ENCODE peak calls at places on chromosome 14, in seven cellular contexts. N is iPS-NIHi11, S is mesenteric fat pad, J is Kasumi-1, U is EL, Y is neural crest cell, O is renal cortical epithelial cell. K is an unnamed sample.

GRCh38 chr14:68762944-68763831 is 29.7 kb downstream of the ZFP36L1 start:
- DNase-seq in N (peak), S (peak), J (peak), U (peak), Y (no peak), O (no peak), K (no peak)

GRCh38 chr14:58638231-58639205 is 756 bp downstream of the DACT1 start:
- DNase-seq in N (peak), S (no peak), J (peak), U (peak), Y (peak), O (no peak), K (no peak)

GRCh38 chr14:59085207-59085739 is 103.2 kb upstream of the DAAM1 start:
- DNase-seq in N (no peak), S (no peak), J (no peak), U (peak), Y (no peak), O (no peak), K (no peak)

GRCh38 chr14:102215071-102215470 is 75.4 kb downstream of the WDR20 start:
- DNase-seq in N (no peak), S (no peak), J (no peak), U (no peak), Y (peak), O (peak), K (no peak)

GRCh38 chr14:103698380-103699260 is 16.6 kb downstream of the XRCC3 start:
- DNase-seq in N (peak), S (no peak), J (no peak), U (no peak), Y (no peak), O (no peak), K (no peak)

GRCh38 chr14:81211844-81212243 is 8.9 kb downstream of the GTF2A1 start:
- DNase-seq in N (no peak), S (no peak), J (peak), U (peak), Y (no peak), O (peak), K (no peak)

GRCh38 chr14:30330452-30330851 is 228.5 kb upstream of the G2E3 start:
- DNase-seq in N (no peak), S (no peak), J (no peak), U (peak), Y (no peak), O (no peak), K (no peak)

GRCh38 chr14:63770187-63770807 is 42.4 kb upstream of the SGPP1 start:
- DNase-seq in N (no peak), S (no peak), J (peak), U (peak), Y (peak), O (peak), K (peak)

GRCh38 chr14:105903971-105904370 is 377.6 kb downstream of the TMEM121 start:
- DNase-seq in N (no peak), S (no peak), J (no peak), U (no peak), Y (no peak), O (no peak), K (no peak)

GRCh38 chr14:55974046-55974582 is 144.1 kb upstream of the PELI2 start:
- DNase-seq in N (no peak), S (no peak), J (no peak), U (no peak), Y (no peak), O (peak), K (no peak)

GRCh38 chr14:80310950-80311349 is 99.6 kb upstream of the DIO2 start:
- DNase-seq in N (no peak), S (no peak), J (no peak), U (peak), Y (no peak), O (no peak), K (no peak)

GRCh38 chr14:100071545-100071944 is 6.3 kb downstream of the EVL start:
- DNase-seq in N (no peak), S (no peak), J (no peak), U (no peak), Y (no peak), O (no peak), K (no peak)

GRCh38 chr14:91138511-91139359 is 24.9 kb downstream of the DGLUCY start:
- DNase-seq in N (peak), S (no peak), J (peak), U (peak), Y (no peak), O (peak), K (no peak)

GRCh38 chr14:67999693-68000384 is 180.3 kb downstream of the RAD51B start:
- DNase-seq in N (no peak), S (no peak), J (no peak), U (peak), Y (no peak), O (peak), K (peak)

GRCh38 chr14:99037777-99038176 is 234.2 kb downstream of the BCL11B start:
- DNase-seq in N (no peak), S (no peak), J (peak), U (no peak), Y (no peak), O (no peak), K (no peak)

GRCh38 chr14:74302160-74302628 is 540 bp downstream of the ABCD4 start:
- DNase-seq in N (peak), S (no peak), J (peak), U (peak), Y (no peak), O (peak), K (no peak)

GRCh38 chr14:105865266-105865903 is 339.0 kb downstream of the TMEM121 start:
- DNase-seq in N (peak), S (peak), J (no peak), U (no peak), Y (no peak), O (no peak), K (no peak)

GRCh38 chr14:52598568-52598967 is 45.9 kb downstream of the GPR137C start:
- DNase-seq in N (no peak), S (no peak), J (no peak), U (no peak), Y (no peak), O (no peak), K (no peak)

GRCh38 chr14:61025239-61026223 is 44.5 kb downstream of the SLC38A6 start:
- DNase-seq in N (peak), S (no peak), J (peak), U (peak), Y (peak), O (peak), K (peak)

GRCh38 chr14:70704960-70705359 is 63.2 kb downstream of the TTC9 start:
- DNase-seq in N (no peak), S (no peak), J (no peak), U (no peak), Y (no peak), O (no peak), K (no peak)

GRCh38 chr14:71932229-71932951 is at the start of gene RGS6:
- DNase-seq in N (peak), S (no peak), J (peak), U (peak), Y (peak), O (no peak), K (no peak)

GRCh38 chr14:100140452-100141132 is 18.9 kb downstream of the DEGS2 start:
- DNase-seq in N (peak), S (no peak), J (peak), U (no peak), Y (peak), O (peak), K (no peak)

GRCh38 chr14:99230271-99231141 is 41.5 kb downstream of the BCL11B start:
- DNase-seq in N (peak), S (no peak), J (no peak), U (no peak), Y (no peak), O (no peak), K (no peak)

GRCh38 chr14:101103321-101103901 is 199.9 kb upstream of the RTL1 start:
- DNase-seq in N (peak), S (peak), J (no peak), U (no peak), Y (no peak), O (peak), K (no peak)

GRCh38 chr14:41607966-41608663 is 1.4 kb downstream of the LRFN5 start:
- DNase-seq in N (no peak), S (no peak), J (no peak), U (no peak), Y (no peak), O (no peak), K (no peak)

GRCh38 chr14:93184391-93185332 is at the start of the genes LYSET and MOAP1:
- DNase-seq in N (peak), S (peak), J (peak), U (peak), Y (peak), O (peak), K (no peak)

GRCh38 chr14:27409936-27410335 is 812.1 kb upstream of the NOVA1 start:
- DNase-seq in N (no peak), S (no peak), J (no peak), U (no peak), Y (no peak), O (no peak), K (no peak)

GRCh38 chr14:72169521-72169920 is 237.3 kb downstream of the RGS6 start:
- DNase-seq in N (peak), S (no peak), J (no peak), U (peak), Y (no peak), O (no peak), K (no peak)

GRCh38 chr14:24705840-24706239 is 71.8 kb upstream of the GZMB start:
- DNase-seq in N (no peak), S (no peak), J (no peak), U (no peak), Y (no peak), O (no peak), K (no peak)